ENCODE peak calls at places on chromosomes 5 and 9, in seven cellular contexts. T is AG10803, M is uterus, E is stomach, S is WERI-Rb-1, C is fibroblast of the aortic adventitia, Z is GM12865. U is an unnamed sample.

GRCh38 chr5:139061856-139062255 is 136.3 kb downstream of the SIL1 start:
- DNase-seq in S (peak; percentile 81), Z (no peak), E (no peak), M (no peak), T (no peak), C (no peak), U (no peak)

GRCh38 chr5:88952996-88953643 is 70.1 kb upstream of the MEF2C start:
- DNase-seq in Z (peak; percentile 22), S (no peak), T (no peak), C (no peak), E (no peak), M (no peak), U (no peak)

GRCh38 chr9:126506361-126507317 is 107.1 kb upstream of the LMX1B start:
- DNase-seq in T (no peak), Z (no peak), C (no peak), S (no peak), E (no peak), M (no peak), U (no peak)

GRCh38 chr5:157860898-157861894 is 2.3 kb upstream of the CLINT1 start:
- DNase-seq in S (no peak), C (no peak), M (no peak), E (no peak), Z (peak; percentile 95), T (no peak), U (no peak)

GRCh38 chr5:145473032-145473642 is 362.0 kb downstream of the PRELID2 start:
- DNase-seq in Z (no peak), S (no peak), C (no peak), E (no peak), M (no peak), T (no peak), U (no peak)

GRCh38 chr9:4547016-4547415 is 56.7 kb downstream of the SLC1A1 start:
- DNase-seq in T (peak; percentile 52), Z (no peak), M (no peak), E (no peak), C (peak; percentile 59), S (no peak), U (no peak)

GRCh38 chr5:32949571-32949970 is 238.4 kb downstream of the NPR3 start:
- DNase-seq in C (no peak), Z (no peak), M (no peak), S (no peak), T (no peak), E (no peak), U (no peak)

GRCh38 chr5:12658871-12659446 is 754.7 kb upstream of the CTNND2 start:
- DNase-seq in S (no peak), Z (no peak), E (no peak), M (no peak), T (no peak), C (no peak), U (no peak)

GRCh38 chr9:131503626-131504465 is 1.1 kb downstream of the POMT1 start:
- DNase-seq in Z (peak; percentile 28), C (peak; percentile 16), M (no peak), S (peak; percentile 66), E (no peak), T (peak; percentile 35), U (no peak)

GRCh38 chr5:171907731-171908343 is 98.6 kb downstream of the FBXW11 start:
- DNase-seq in C (peak; percentile 82), Z (peak; percentile 71), T (peak; percentile 65), E (peak; percentile 34), M (peak; percentile 51), S (peak; percentile 32), U (no peak)

GRCh38 chr9:68552700-68553099 is 12.0 kb upstream of the TMEM252 start:
- DNase-seq in E (no peak), C (peak; percentile 44), Z (no peak), S (no peak), T (peak; percentile 27), M (no peak), U (no peak)

GRCh38 chr5:109470263-109470662 is 60.5 kb upstream of the PJA2 start:
- DNase-seq in S (no peak), C (no peak), E (no peak), T (no peak), M (no peak), Z (no peak), U (no peak)

GRCh38 chr5:111668713-111669112 is 88.3 kb downstream of the NREP start:
- DNase-seq in E (no peak), C (no peak), S (no peak), M (no peak), Z (no peak), T (peak; percentile 9), U (no peak)

GRCh38 chr5:167912944-167913343 is 378.5 kb upstream of the WWC1 start:
- DNase-seq in S (no peak), C (peak; percentile 10), Z (no peak), M (no peak), E (no peak), T (no peak), U (no peak)

GRCh38 chr9:70042461-70043215 is 1.0 kb upstream of the MAMDC2 start:
- DNase-seq in T (no peak), E (no peak), C (no peak), S (no peak), Z (no peak), M (peak; percentile 31), U (no peak)
- H3K4me3 ChIP-seq in T (no peak overlapping the region), E (peak overlapping the region; percentile 58), C (no peak overlapping the region), S (no peak overlapping the region), Z (no peak overlapping the region), M (peak overlapping the region; percentile 56), U (no peak overlapping the region)

GRCh38 chr5:128572546-128573339 is 34.7 kb upstream of the FBN2 start:
- DNase-seq in T (no peak), C (peak; percentile 44), S (no peak), Z (no peak), M (no peak), E (no peak), U (no peak)

GRCh38 chr5:128579669-128580068 is 41.6 kb upstream of the FBN2 start:
- DNase-seq in E (no peak), S (no peak), T (no peak), C (no peak), M (no peak), Z (no peak), U (no peak)

GRCh38 chr5:128579111-128579510 is 41.1 kb upstream of the FBN2 start:
- DNase-seq in Z (no peak), E (no peak), M (no peak), S (no peak), C (peak; percentile 83), T (peak; percentile 31), U (no peak)

GRCh38 chr5:128574041-128574440 is 36.0 kb upstream of the FBN2 start:
- DNase-seq in E (no peak), Z (no peak), M (no peak), T (no peak), C (peak; percentile 21), S (no peak), U (no peak)
- TF ChIP-seq CTCF in E (no peak), Z (no peak), M (no peak), T (no peak), C (no peak), S (no peak), U (no peak)

GRCh38 chr9:129326061-129327005 is 148.3 kb upstream of the IER5L start:
- DNase-seq in M (no peak), T (no peak), S (no peak), C (no peak), Z (no peak), E (no peak), U (no peak)

GRCh38 chr9:129330711-129331279 is 152.7 kb upstream of the IER5L start:
- DNase-seq in T (peak; percentile 49), M (no peak), E (no peak), S (no peak), Z (peak; percentile 25), C (no peak), U (no peak)

GRCh38 chr9:129327552-129328283 is 149.7 kb upstream of the IER5L start:
- DNase-seq in S (no peak), E (no peak), Z (no peak), T (no peak), M (no peak), C (no peak), U (no peak)

GRCh38 chr9:129331366-129331765 is 153.3 kb upstream of the IER5L start:
- DNase-seq in Z (no peak), T (no peak), E (no peak), M (no peak), C (no peak), S (no peak), U (no peak)

DNA sequence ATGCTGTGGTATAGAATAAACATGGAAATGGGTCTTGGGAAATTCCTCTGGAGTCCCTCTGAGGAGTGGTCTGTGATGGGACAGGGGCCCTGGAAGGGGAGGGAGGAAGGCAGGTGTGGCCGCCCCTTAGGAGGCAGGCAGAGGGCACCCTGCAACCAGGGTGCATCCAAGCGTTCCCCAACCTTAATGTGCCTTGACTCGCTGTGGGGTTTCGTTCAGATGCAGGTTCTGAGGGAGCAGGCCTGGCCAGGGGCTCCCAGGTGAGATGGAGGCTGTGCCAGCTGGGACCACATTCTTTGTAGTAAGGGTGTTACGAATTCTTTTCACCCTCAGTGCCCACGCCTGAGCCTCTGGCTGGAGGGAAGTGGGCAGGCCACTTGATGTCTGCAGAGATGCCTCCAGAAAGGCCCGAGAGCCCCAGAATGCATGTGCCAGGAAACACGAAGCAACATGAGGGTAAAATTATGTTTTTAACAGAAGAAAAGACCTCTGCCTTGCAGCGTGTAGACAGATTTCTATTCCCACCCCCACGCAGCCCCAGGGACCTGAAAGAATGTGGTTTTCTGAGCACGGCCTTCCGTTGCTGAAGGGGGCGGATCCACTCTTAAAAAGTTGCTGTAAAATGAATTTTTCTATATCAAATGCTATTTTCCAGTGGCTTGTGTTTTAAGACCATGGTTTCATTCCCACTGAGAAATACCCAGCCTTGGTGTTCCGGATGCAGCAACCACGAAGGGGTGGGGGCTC is 150.5 kb upstream of the IER5L start:
- DNase-seq in E (no peak), T (no peak), C (peak; percentile 56), M (no peak), S (no peak), Z (no peak), U (no peak)
- H3K4me3 ChIP-seq in E (no peak overlapping the region), T (no peak overlapping the region), C (no peak overlapping the region), M (no peak overlapping the region), S (no peak overlapping the region), Z (no peak overlapping the region), U (no peak overlapping the region)

GRCh38 chr5:135740475-135740874 is 94.0 kb upstream of the SLC25A48 start:
- DNase-seq in S (no peak), T (no peak), M (no peak), C (no peak), E (no peak), Z (peak; percentile 72), U (no peak)
- TF ChIP-seq CTCF in S (no peak), T (no peak), M (no peak), C (no peak), E (no peak), Z (no peak), U (no peak)

DNA sequence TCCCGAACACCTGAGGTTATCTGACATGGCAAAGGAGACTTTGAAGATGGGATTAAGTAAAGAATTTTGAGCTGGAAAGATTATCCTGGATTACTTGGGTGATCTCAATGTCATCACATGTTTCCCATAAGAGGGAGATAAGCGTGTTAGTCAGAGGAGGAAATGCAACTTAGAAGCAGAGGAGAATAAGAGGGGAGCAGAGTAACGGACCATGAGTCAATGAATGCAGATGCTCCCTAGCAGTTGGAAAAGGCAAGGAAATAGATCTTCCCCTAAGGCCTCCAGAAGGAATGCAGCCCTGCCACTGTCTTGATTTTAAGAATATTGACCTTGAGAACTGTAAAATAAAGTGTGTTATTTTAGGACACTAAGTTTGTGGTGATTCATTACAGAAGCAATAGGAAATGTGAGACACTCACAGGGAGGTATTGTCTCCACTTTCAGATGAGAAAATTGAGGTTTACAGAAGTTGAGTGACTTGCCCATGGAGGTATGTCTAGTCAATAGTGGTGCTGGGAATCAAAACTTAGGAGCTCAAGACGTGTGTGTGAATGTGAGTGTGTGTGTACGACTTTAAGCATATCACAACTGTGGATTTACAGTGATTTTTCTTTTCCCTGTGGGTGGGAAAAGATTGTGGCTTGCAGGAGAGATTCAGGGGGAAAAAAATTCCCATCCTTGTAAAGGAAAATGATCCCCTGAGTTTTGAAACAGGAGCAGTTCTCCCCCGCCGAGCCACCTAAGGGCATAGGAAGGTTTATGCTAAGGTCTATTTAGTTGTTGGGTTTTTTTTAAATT is 125.3 kb downstream of the TRIM32 start:
- DNase-seq in Z (no peak), M (no peak), C (no peak), S (peak; percentile 48), T (no peak), E (no peak), U (no peak)
- H3K4me3 ChIP-seq in Z (no peak overlapping the region), M (no peak overlapping the region), C (no peak overlapping the region), S (no peak overlapping the region), T (no peak overlapping the region), E (no peak overlapping the region), U (no peak overlapping the region)

U was measured in LNCaP clone FGC.